ENCODE peak calls at places on chromosomes 5 and 9, in six cellular contexts. K, E, Q, R, F and C are unnamed samples.

GRCh38 chr9:137610944-137611343 is 5.5 kb downstream of the ARRDC1 start:
- DNase-seq in K (no peak), E (no peak), Q (no peak), R (no peak), F (no peak), C (no peak)

GRCh38 chr9:109859447-109859846 is 79.4 kb downstream of the PALM2AKAP2 start:
- DNase-seq in K (peak; percentile 7), E (no peak), Q (no peak), R (no peak), F (no peak), C (no peak)

GRCh38 chr9:99134893-99135341 is 30.0 kb downstream of the TGFBR1 start:
- DNase-seq in K (peak; percentile 77), E (no peak), Q (no peak), R (peak; percentile 87), F (no peak), C (peak; percentile 39)

GRCh38 chr9:87875839-87876545 is 6.7 kb upstream of the SPATA31E1 start:
- DNase-seq in K (no peak), E (no peak), Q (no peak), R (no peak), F (no peak), C (no peak)

GRCh38 chr5:34867660-34868059 is 28.7 kb downstream of the TTC23L start:
- DNase-seq in K (no peak), E (no peak), Q (no peak), R (no peak), F (no peak), C (no peak)

GRCh38 chr9:135963938-135964337 is 2.8 kb upstream of the UBAC1 start:
- DNase-seq in K (no peak), E (no peak), Q (no peak), R (no peak), F (no peak), C (no peak)

GRCh38 chr9:684055-684949 is 157.2 kb upstream of the DMRT1 start:
- DNase-seq in K (peak; percentile 80), E (no peak), Q (no peak), R (peak; percentile 73), F (no peak), C (no peak)

GRCh38 chr5:168978015-168978414 is 322.9 kb downstream of the SLIT3 start:
- DNase-seq in K (peak; percentile 10), E (no peak), Q (no peak), R (peak; percentile 82), F (no peak), C (no peak)

GRCh38 chr5:76029739-76030138 is 53.4 kb upstream of the SV2C start:
- DNase-seq in K (no peak), E (no peak), Q (no peak), R (no peak), F (no peak), C (no peak)

GRCh38 chr5:172133359-172134029 is 54.5 kb downstream of the STK10 start:
- DNase-seq in K (peak; percentile 97), E (no peak), Q (peak; percentile 53), R (peak; percentile 99), F (peak; percentile 32), C (no peak)